ENCODE peak calls at places on chromosomes 7 and 10, in nine cellular contexts. M, H, K, W, S, Z, X, E and T are unnamed samples.

GRCh38 chr7:139089118-139089517 is 20.4 kb downstream of the ZC3HAV1 start:
- DNase-seq in K (no peak), E (no peak), Z (no peak), S (no peak), X (no peak), M (no peak), H (no peak), W (no peak), T (no peak)

GRCh38 chr7:67913604-67914003 is 917.0 kb downstream of the TYW1 start:
- DNase-seq in S (no peak), Z (no peak), W (no peak), M (no peak), E (no peak), H (no peak), X (no peak), K (no peak), T (no peak)

GRCh38 chr10:112775347-112775746 is 174.7 kb upstream of the TCF7L2 start:
- DNase-seq in K (no peak), M (peak; percentile 58), H (no peak), S (peak; percentile 21), W (peak; percentile 46), X (no peak), Z (no peak), E (no peak), T (no peak)

GRCh38 chr10:124744688-124745055 is 494 bp upstream of the FAM53B start:
- DNase-seq in X (no peak), W (peak; percentile 71), K (no peak), S (peak; percentile 78), H (no peak), Z (no peak), E (no peak), M (no peak), T (peak; percentile 41)

GRCh38 chr7:29035044-29035740 is 77.1 kb upstream of the TRIL start:
- DNase-seq in S (peak; percentile 38), M (no peak), W (peak; percentile 58), Z (no peak), X (no peak), H (no peak), K (no peak), E (no peak), T (no peak)

GRCh38 chr10:71256661-71257030 is 44.3 kb downstream of the UNC5B start:
- DNase-seq in H (no peak), W (no peak), S (no peak), K (no peak), X (no peak), M (no peak), E (no peak), Z (no peak), T (no peak)

GRCh38 chr10:56351909-56352630 is 9.0 kb downstream of the ZWINT start:
- DNase-seq in X (no peak), K (no peak), H (no peak), Z (no peak), E (no peak), S (no peak), W (no peak), M (no peak), T (no peak)

GRCh38 chr10:71725998-71726672 is 6.6 kb upstream of the C10orf105 start:
- DNase-seq in H (peak; percentile 63), S (no peak), E (no peak), K (no peak), Z (no peak), W (peak; percentile 39), X (peak; percentile 36), M (no peak), T (no peak)

GRCh38 chr10:27884185-27884630 is 114.7 kb downstream of the ODAD2 start:
- DNase-seq in H (no peak), M (no peak), X (no peak), S (peak; percentile 50), E (no peak), W (no peak), K (no peak), Z (no peak), T (no peak)

GRCh38 chr10:58102897-58103296 is 164.8 kb downstream of the IPMK start:
- DNase-seq in M (no peak), Z (no peak), K (no peak), E (no peak), W (no peak), X (no peak), H (no peak), S (no peak), T (no peak)

GRCh38 chr7:22700559-22701002 is 26.4 kb upstream of the IL6 start:
- DNase-seq in K (no peak), S (peak; percentile 34), X (no peak), H (no peak), Z (no peak), W (peak; percentile 86), M (no peak), E (no peak), T (no peak)

GRCh38 chr7:75039166-75039565 is 34.4 kb downstream of the RCC1L start:
- DNase-seq in S (no peak), M (no peak), W (peak; percentile 24), H (no peak), X (no peak), E (no peak), K (no peak), Z (no peak), T (no peak)

GRCh38 chr7:50502001-50502684 is 52.0 kb upstream of the FIGNL1 start:
- DNase-seq in H (no peak), X (no peak), E (peak; percentile 94), Z (no peak), W (peak; percentile 87), S (peak; percentile 97), M (no peak), K (no peak), T (no peak)

GRCh38 chr7:55086413-55087201 is 67.8 kb downstream of the EGFR start:
- DNase-seq in W (peak; percentile 90), Z (no peak), S (peak; percentile 72), M (no peak), X (no peak), H (no peak), K (no peak), E (no peak), T (no peak)

GRCh38 chr10:593016-593415 is 96.5 kb downstream of the DIP2C start:
- DNase-seq in H (no peak), Z (no peak), K (no peak), W (no peak), M (no peak), S (no peak), E (no peak), X (no peak), T (no peak)

GRCh38 chr7:25014735-25015134 is 34.8 kb upstream of the OSBPL3 start:
- DNase-seq in X (no peak), M (no peak), E (no peak), H (no peak), K (no peak), W (peak; percentile 97), S (peak; percentile 91), Z (no peak), T (no peak)

GRCh38 chr10:78875932-78876331 is 192.8 kb upstream of the ZMIZ1 start:
- DNase-seq in X (no peak), Z (no peak), M (no peak), E (no peak), K (no peak), S (no peak), H (no peak), W (no peak), T (no peak)

GRCh38 chr7:66140924-66141323 is 26.3 kb downstream of the CRCP start:
- DNase-seq in E (peak; percentile 80), W (peak; percentile 84), H (no peak), X (no peak), S (peak; percentile 77), Z (peak; percentile 10), M (no peak), K (no peak), T (peak; percentile 30)

GRCh38 chr10:124798781-124799180 is 2.8 kb upstream of the ABRAXAS2 start:
- DNase-seq in K (no peak), Z (no peak), W (no peak), X (no peak), H (no peak), M (no peak), E (no peak), S (no peak), T (no peak)

GRCh38 chr7:93382362-93382761 is 150.2 kb downstream of the VPS50 start:
- DNase-seq in M (no peak), W (no peak), H (no peak), X (no peak), E (no peak), K (no peak), S (peak; percentile 56), Z (no peak), T (no peak)

GRCh38 chr7:69256634-69257081 is 341.6 kb upstream of the AUTS2 start:
- DNase-seq in H (no peak), M (no peak), S (no peak), W (no peak), Z (no peak), X (no peak), E (peak; percentile 78), K (no peak), T (no peak)

GRCh38 chr10:84846646-84847045 is 518.3 kb downstream of the CCSER2 start:
- DNase-seq in Z (peak; percentile 1), E (no peak), H (no peak), M (no peak), W (no peak), S (no peak), K (no peak), X (no peak), T (no peak)

GRCh38 chr10:49083256-49083655 is 32.1 kb downstream of the VSTM4 start:
- DNase-seq in K (no peak), E (peak; percentile 65), X (no peak), W (no peak), M (peak; percentile 79), Z (no peak), S (no peak), H (no peak), T (no peak)

GRCh38 chr7:94643771-94644545 is 12.0 kb downstream of the SGCE start:
- DNase-seq in S (no peak), Z (no peak), K (no peak), E (no peak), M (no peak), X (no peak), H (no peak), W (no peak), T (no peak)

GRCh38 chr10:48769706-48770105 is 85.0 kb downstream of the WDFY4 start:
- DNase-seq in Z (no peak), H (no peak), K (no peak), X (no peak), S (no peak), E (no peak), W (no peak), M (no peak), T (no peak)

GRCh38 chr10:15719899-15720634 is at the start of gene ITGA8:
- DNase-seq in M (no peak), E (peak; percentile 55), X (no peak), Z (peak; percentile 38), W (no peak), H (no peak), K (no peak), S (peak; percentile 12), T (no peak)

GRCh38 chr10:28190192-28190591 is 112.7 kb downstream of the MPP7 start:
- DNase-seq in S (no peak), W (no peak), Z (no peak), E (no peak), X (no peak), H (no peak), M (no peak), K (no peak), T (no peak)

GRCh38 chr7:130394421-130395188 is 14.3 kb downstream of the CPA1 start:
- DNase-seq in H (no peak), M (no peak), K (no peak), W (no peak), Z (peak; percentile 49), E (no peak), S (no peak), X (no peak), T (no peak)

GRCh38 chr7:11458736-11459483 is 373.1 kb downstream of the THSD7A start:
- DNase-seq in H (no peak), S (peak; percentile 83), W (peak; percentile 78), K (no peak), M (no peak), X (no peak), E (no peak), Z (no peak), T (no peak)

GRCh38 chr10:47184273-47184672 is 115.7 kb upstream of the GDF10 start:
- DNase-seq in E (no peak), X (no peak), S (no peak), H (no peak), Z (no peak), K (no peak), W (no peak), M (no peak), T (no peak)

GRCh38 chr7:87608443-87608842 is 7.8 kb upstream of the ABCB1 start:
- DNase-seq in S (no peak), K (no peak), M (no peak), H (no peak), W (no peak), X (no peak), Z (no peak), E (no peak), T (no peak)